ENCODE peak calls at places on chromosomes 12 and 14, in seven cellular contexts. One of them, this sample, is unnamed.

GRCh38 chr12:104782296-104782695 is 175.8 kb downstream of the SLC41A2 start:
- DNase-seq in left ventricle myocardium inferior: no peak
- DNase-seq in RWPE1: no peak
- DNase-seq in esophagus squamous epithelium: no peak
- DNase-seq in endothelial cell of umbilical vein: no peak
- DNase-seq in left lung: no peak
- DNase-seq in GM23338: no peak
- DNase-seq in this sample: no peak

GRCh38 chr12:62409068-62409467 is 57.6 kb upstream of the MON2 start:
- DNase-seq in left lung: no peak
- DNase-seq in RWPE1: no peak
- DNase-seq in endothelial cell of umbilical vein: no peak
- DNase-seq in left ventricle myocardium inferior: no peak
- DNase-seq in esophagus squamous epithelium: no peak
- DNase-seq in GM23338: no peak
- DNase-seq in this sample: no peak

GRCh38 chr14:102977475-102977874 is 55.0 kb downstream of the AMN start:
- DNase-seq in GM23338: no peak
- DNase-seq in endothelial cell of umbilical vein: no peak
- DNase-seq in esophagus squamous epithelium: no peak
- DNase-seq in RWPE1: no peak
- DNase-seq in left ventricle myocardium inferior: no peak
- DNase-seq in left lung: no peak
- DNase-seq in this sample: no peak

GRCh38 chr14:75784314-75784686 is 123.3 kb downstream of the TTLL5 start:
- DNase-seq in esophagus squamous epithelium: no peak
- DNase-seq in GM23338: no peak
- DNase-seq in left ventricle myocardium inferior: no peak
- DNase-seq in left lung: no peak
- DNase-seq in RWPE1: no peak
- DNase-seq in endothelial cell of umbilical vein: no peak
- DNase-seq in this sample: no peak

GRCh38 chr12:5779401-5779800 is 165.7 kb downstream of the ANO2 start:
- DNase-seq in esophagus squamous epithelium: no peak
- DNase-seq in GM23338: no peak
- DNase-seq in left lung: no peak
- DNase-seq in RWPE1: no peak
- DNase-seq in endothelial cell of umbilical vein: no peak
- DNase-seq in left ventricle myocardium inferior: no peak
- DNase-seq in this sample: no peak

GRCh38 chr14:23186913-23187654 is 3.6 kb upstream of the SLC7A8 start:
- DNase-seq in RWPE1: peak; percentile 65
- DNase-seq in esophagus squamous epithelium: no peak
- DNase-seq in endothelial cell of umbilical vein: peak; percentile 81
- DNase-seq in left ventricle myocardium inferior: no peak
- DNase-seq in GM23338: peak; percentile 70
- DNase-seq in left lung: no peak
- DNase-seq in this sample: no peak

GRCh38 chr12:104505095-104505819 is 48.5 kb downstream of the CHST11 start:
- DNase-seq in esophagus squamous epithelium: no peak
- DNase-seq in left lung: no peak
- DNase-seq in left ventricle myocardium inferior: no peak
- DNase-seq in endothelial cell of umbilical vein: peak; percentile 58
- DNase-seq in RWPE1: no peak
- DNase-seq in GM23338: no peak
- DNase-seq in this sample: no peak

GRCh38 chr12:106506691-106507090 is 76.1 kb upstream of the RFX4 start:
- DNase-seq in left ventricle myocardium inferior: no peak
- DNase-seq in GM23338: no peak
- DNase-seq in esophagus squamous epithelium: no peak
- DNase-seq in left lung: no peak
- DNase-seq in endothelial cell of umbilical vein: no peak
- DNase-seq in RWPE1: no peak
- DNase-seq in this sample: no peak

GRCh38 chr12:7324176-7324575 is 20.3 kb downstream of the ACSM4 start:
- DNase-seq in left ventricle myocardium inferior: no peak
- DNase-seq in esophagus squamous epithelium: no peak
- DNase-seq in endothelial cell of umbilical vein: no peak
- DNase-seq in left lung: no peak
- DNase-seq in RWPE1: no peak
- DNase-seq in GM23338: no peak
- DNase-seq in this sample: no peak

GRCh38 chr12:101892794-101893193 is 15.4 kb downstream of the DRAM1 start:
- DNase-seq in left lung: no peak
- DNase-seq in GM23338: no peak
- DNase-seq in endothelial cell of umbilical vein: no peak
- DNase-seq in left ventricle myocardium inferior: no peak
- DNase-seq in RWPE1: no peak
- DNase-seq in esophagus squamous epithelium: no peak
- DNase-seq in this sample: no peak

GRCh38 chr12:96208801-96209534 is 14.8 kb downstream of the ELK3 start:
- DNase-seq in left ventricle myocardium inferior: no peak
- DNase-seq in RWPE1: no peak
- DNase-seq in GM23338: no peak
- DNase-seq in endothelial cell of umbilical vein: peak; percentile 91
- DNase-seq in left lung: no peak
- DNase-seq in esophagus squamous epithelium: no peak
- DNase-seq in this sample: no peak

GRCh38 chr14:35244542-35244941 is 47.6 kb upstream of the PSMA6 start:
- DNase-seq in left lung: no peak
- DNase-seq in GM23338: no peak
- DNase-seq in esophagus squamous epithelium: no peak
- DNase-seq in left ventricle myocardium inferior: no peak
- DNase-seq in RWPE1: no peak
- DNase-seq in endothelial cell of umbilical vein: no peak
- DNase-seq in this sample: no peak

GRCh38 chr12:15899282-15899870 is 11.8 kb upstream of the DERA start:
- DNase-seq in esophagus squamous epithelium: no peak
- DNase-seq in endothelial cell of umbilical vein: peak; percentile 54
- DNase-seq in left lung: no peak
- DNase-seq in left ventricle myocardium inferior: no peak
- DNase-seq in GM23338: peak; percentile 50
- DNase-seq in RWPE1: peak; percentile 11
- DNase-seq in this sample: no peak

DNA sequence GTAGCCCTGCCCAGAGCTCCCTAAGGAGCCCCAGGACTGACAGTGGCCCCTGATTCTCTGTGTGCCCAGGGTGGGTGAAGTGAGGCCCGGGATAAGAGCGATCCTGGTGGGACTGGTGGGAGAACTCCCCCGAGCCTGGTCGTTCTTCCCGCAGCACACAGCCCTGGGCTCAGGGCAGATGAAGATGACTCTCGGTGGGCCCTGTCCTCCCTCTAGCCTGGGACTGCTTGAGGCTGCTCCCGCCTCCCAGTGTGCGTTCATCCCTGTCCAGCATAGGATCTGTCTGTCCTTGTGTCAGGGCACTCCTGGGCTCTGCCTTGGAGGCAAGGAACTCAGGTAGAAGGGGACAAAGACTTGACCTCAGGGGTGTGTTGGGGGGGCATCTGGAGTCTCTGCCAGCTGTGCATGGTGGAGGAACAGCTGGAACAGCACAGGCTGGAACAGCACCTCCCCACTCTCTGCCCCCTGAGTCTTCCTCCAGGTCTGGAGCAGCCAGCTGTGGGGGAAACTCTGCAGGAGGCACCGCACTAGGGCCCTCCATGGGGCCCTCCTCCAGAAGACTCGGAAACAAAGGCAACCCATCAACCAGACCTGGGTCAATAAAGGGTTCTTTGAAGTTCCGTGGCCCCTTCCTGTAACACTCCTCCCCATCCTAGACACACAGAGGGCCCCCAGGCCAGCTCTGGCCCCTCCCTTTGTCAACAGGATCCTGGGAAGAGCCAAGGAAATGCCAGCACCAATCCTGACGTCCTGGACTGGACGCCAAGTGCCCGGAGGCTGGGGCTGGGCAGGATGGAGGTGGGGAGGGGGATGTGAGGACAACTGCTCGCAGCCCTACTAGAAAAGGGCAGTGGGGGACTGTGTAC is 15.9 kb downstream of the FAIM2 start:
- DNase-seq in endothelial cell of umbilical vein: no peak
- DNase-seq in esophagus squamous epithelium: no peak
- DNase-seq in RWPE1: no peak
- DNase-seq in left ventricle myocardium inferior: no peak
- DNase-seq in GM23338: no peak
- DNase-seq in left lung: no peak
- DNase-seq in this sample: no peak
- H3K27ac ChIP-seq in endothelial cell of umbilical vein: no peak overlapping the region
- H3K27ac ChIP-seq in esophagus squamous epithelium: no peak overlapping the region
- H3K27ac ChIP-seq in RWPE1: no peak overlapping the region
- H3K27ac ChIP-seq in left ventricle myocardium inferior: no peak overlapping the region
- H3K27ac ChIP-seq in GM23338: no peak overlapping the region
- H3K27ac ChIP-seq in left lung: no peak overlapping the region
- H3K27ac ChIP-seq in this sample: no peak overlapping the region

GRCh38 chr12:88574278-88574677 is 6.0 kb downstream of the KITLG start:
- DNase-seq in left ventricle myocardium inferior: no peak
- DNase-seq in left lung: no peak
- DNase-seq in esophagus squamous epithelium: no peak
- DNase-seq in RWPE1: no peak
- DNase-seq in endothelial cell of umbilical vein: no peak
- DNase-seq in GM23338: no peak
- DNase-seq in this sample: no peak
- TF ChIP-seq CTCF in left ventricle myocardium inferior: no peak
- TF ChIP-seq CTCF in left lung: no peak
- TF ChIP-seq CTCF in esophagus squamous epithelium: no peak
- TF ChIP-seq CTCF in RWPE1: no peak
- TF ChIP-seq CTCF in endothelial cell of umbilical vein: no peak
- TF ChIP-seq CTCF in GM23338: no peak
- TF ChIP-seq CTCF in this sample: no peak

DNA sequence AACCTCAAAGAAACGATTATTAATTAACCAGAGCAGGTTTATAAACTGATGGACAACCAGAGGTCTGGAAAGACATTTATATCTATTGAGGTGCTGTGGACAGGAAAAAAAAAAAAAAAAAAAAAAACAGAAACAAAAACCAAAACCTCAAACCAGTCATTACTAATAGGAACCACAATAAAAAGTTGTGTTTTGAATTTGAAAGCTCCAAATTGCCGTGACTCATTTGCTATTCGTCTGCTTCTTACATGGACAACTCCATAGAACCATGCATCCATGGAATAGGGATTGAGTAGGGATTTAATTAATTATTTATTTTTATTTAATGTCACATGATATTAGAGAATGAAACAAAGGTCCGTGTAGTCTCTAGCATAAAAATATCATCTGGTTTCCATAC is 134.1 kb upstream of the SSTR1 start:
- DNase-seq in left ventricle myocardium inferior: no peak
- DNase-seq in GM23338: no peak
- DNase-seq in RWPE1: no peak
- DNase-seq in esophagus squamous epithelium: no peak
- DNase-seq in endothelial cell of umbilical vein: no peak
- DNase-seq in left lung: no peak
- DNase-seq in this sample: no peak
- H3K27ac ChIP-seq in left ventricle myocardium inferior: no peak overlapping the region
- H3K27ac ChIP-seq in GM23338: no peak overlapping the region
- H3K27ac ChIP-seq in RWPE1: no peak overlapping the region
- H3K27ac ChIP-seq in esophagus squamous epithelium: no peak overlapping the region
- H3K27ac ChIP-seq in endothelial cell of umbilical vein: no peak overlapping the region
- H3K27ac ChIP-seq in left lung: no peak overlapping the region
- H3K27ac ChIP-seq in this sample: peak overlapping the region; percentile 5

GRCh38 chr12:41018010-41018409 is 170.1 kb upstream of the PDZRN4 start:
- DNase-seq in endothelial cell of umbilical vein: no peak
- DNase-seq in left ventricle myocardium inferior: no peak
- DNase-seq in esophagus squamous epithelium: no peak
- DNase-seq in left lung: no peak
- DNase-seq in RWPE1: no peak
- DNase-seq in GM23338: no peak
- DNase-seq in this sample: no peak
- TF ChIP-seq CTCF in endothelial cell of umbilical vein: no peak
- TF ChIP-seq CTCF in left ventricle myocardium inferior: no peak
- TF ChIP-seq CTCF in esophagus squamous epithelium: no peak
- TF ChIP-seq CTCF in left lung: no peak
- TF ChIP-seq CTCF in RWPE1: no peak
- TF ChIP-seq CTCF in GM23338: no peak
- TF ChIP-seq CTCF in this sample: no peak

GRCh38 chr12:76080729-76081415 is 3.6 kb downstream of the NAP1L1 start:
- DNase-seq in endothelial cell of umbilical vein: no peak
- DNase-seq in RWPE1: no peak
- DNase-seq in left ventricle myocardium inferior: no peak
- DNase-seq in esophagus squamous epithelium: no peak
- DNase-seq in left lung: no peak
- DNase-seq in GM23338: peak; percentile 79
- DNase-seq in this sample: no peak

GRCh38 chr12:76083246-76083735 is 1.2 kb downstream of the NAP1L1 start:
- DNase-seq in left ventricle myocardium inferior: no peak
- DNase-seq in RWPE1: no peak
- DNase-seq in GM23338: no peak
- DNase-seq in esophagus squamous epithelium: no peak
- DNase-seq in endothelial cell of umbilical vein: peak; percentile 18
- DNase-seq in left lung: no peak
- DNase-seq in this sample: no peak

GRCh38 chr12:76083761-76084276 is 666 bp downstream of the NAP1L1 start:
- DNase-seq in esophagus squamous epithelium: no peak
- DNase-seq in GM23338: peak; percentile 93
- DNase-seq in RWPE1: peak; percentile 81
- DNase-seq in endothelial cell of umbilical vein: peak; percentile 83
- DNase-seq in left lung: peak; percentile 78
- DNase-seq in left ventricle myocardium inferior: peak; percentile 66
- DNase-seq in this sample: peak; percentile 74

GRCh38 chr12:76080017-76080728 is 4.3 kb downstream of the NAP1L1 start:
- DNase-seq in GM23338: no peak
- DNase-seq in esophagus squamous epithelium: no peak
- DNase-seq in left lung: no peak
- DNase-seq in left ventricle myocardium inferior: no peak
- DNase-seq in RWPE1: no peak
- DNase-seq in endothelial cell of umbilical vein: no peak
- DNase-seq in this sample: no peak

DNA sequence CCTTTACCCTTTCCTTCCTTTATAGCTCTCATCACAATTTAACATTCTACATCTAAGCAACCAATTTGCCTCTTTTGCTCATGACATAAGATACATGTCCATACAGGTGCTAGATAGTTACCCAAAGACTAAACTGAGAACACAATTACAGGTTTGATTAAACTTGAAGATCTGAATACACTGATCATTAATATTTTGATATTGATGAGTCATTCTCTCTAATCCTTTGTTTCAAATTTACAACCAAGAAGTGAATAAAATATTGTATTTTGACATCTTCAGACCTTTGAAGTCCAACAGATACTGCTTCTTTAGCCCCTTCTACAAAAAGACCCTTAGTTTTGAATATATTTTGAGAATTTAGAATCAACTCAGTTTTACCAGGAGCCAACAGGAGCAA is 2.6 kb downstream of the NAP1L1 start:
- DNase-seq in GM23338: no peak
- DNase-seq in left ventricle myocardium inferior: no peak
- DNase-seq in endothelial cell of umbilical vein: no peak
- DNase-seq in RWPE1: no peak
- DNase-seq in esophagus squamous epithelium: no peak
- DNase-seq in left lung: no peak
- DNase-seq in this sample: no peak
- H3K27ac ChIP-seq in GM23338: no peak overlapping the region
- H3K27ac ChIP-seq in left ventricle myocardium inferior: no peak overlapping the region
- H3K27ac ChIP-seq in endothelial cell of umbilical vein: peak overlapping the region; percentile 27
- H3K27ac ChIP-seq in RWPE1: no peak overlapping the region
- H3K27ac ChIP-seq in esophagus squamous epithelium: no peak overlapping the region
- H3K27ac ChIP-seq in left lung: no peak overlapping the region
- H3K27ac ChIP-seq in this sample: no peak overlapping the region